ENCODE peak calls at places on chromosomes 12 and 14, in four cellular contexts. F is IMR-90, A is H1, X is H9. C is an unnamed sample.

GRCh38 chr12:130286041-130286440 is 51.6 kb upstream of the PIWIL1 start:
- DNase-seq in F (no peak), A (no peak), X (peak; percentile 62), C (peak; percentile 72)

GRCh38 chr12:110616471-110617115 is 2.7 kb downstream of the TCTN1 start:
- DNase-seq in F (no peak), A (no peak), X (no peak), C (no peak)

GRCh38 chr12:28800129-28800528 is 348.9 kb upstream of the FAR2 start:
- DNase-seq in F (no peak), A (no peak), X (no peak), C (no peak)

GRCh38 chr12:101928556-101928955 is 51.2 kb downstream of the DRAM1 start:
- DNase-seq in F (no peak), A (no peak), X (no peak), C (no peak)

GRCh38 chr12:103855896-103856657 is 15.0 kb upstream of the NT5DC3 start:
- DNase-seq in F (no peak), A (no peak), X (no peak), C (no peak)

GRCh38 chr14:20477211-20477876 is 8.1 kb downstream of the PNP start:
- DNase-seq in F (peak; percentile 73), A (no peak), X (no peak), C (peak; percentile 65)

GRCh38 chr12:91204416-91204815 is 21.8 kb upstream of the DCN start:
- DNase-seq in F (peak; percentile 51), A (no peak), X (no peak), C (no peak)

GRCh38 chr14:71680733-71681387 is 251.4 kb upstream of the RGS6 start:
- DNase-seq in F (no peak), A (peak; percentile 39), X (peak; percentile 41), C (peak; percentile 58)

GRCh38 chr12:94941440-94941862 is 62.0 kb downstream of the NDUFA12 start:
- DNase-seq in F (peak; percentile 79), A (no peak), X (no peak), C (no peak)

GRCh38 chr14:68297871-68298468 is 478.4 kb downstream of the RAD51B start:
- DNase-seq in F (peak; percentile 38), A (peak; percentile 31), X (peak; percentile 52), C (peak; percentile 81)

GRCh38 chr14:68293404-68293803 is 473.8 kb downstream of the RAD51B start:
- DNase-seq in F (no peak), A (no peak), X (no peak), C (no peak)

GRCh38 chr14:68295316-68295816 is 475.8 kb downstream of the RAD51B start:
- DNase-seq in F (no peak), A (no peak), X (peak; percentile 33), C (peak; percentile 90)

GRCh38 chr14:68300608-68301007 is 481.0 kb downstream of the RAD51B start:
- DNase-seq in F (no peak), A (no peak), X (no peak), C (no peak)

GRCh38 chr14:68297011-68297410 is 477.4 kb downstream of the RAD51B start:
- DNase-seq in F (no peak), A (no peak), X (no peak), C (no peak)
- H2BK120ac ChIP-seq in F (no peak overlapping the region), A (no peak overlapping the region), X (no peak overlapping the region), C (no peak overlapping the region)

GRCh38 chr14:50607181-50607580 is 47.2 kb downstream of the ATL1 start:
- DNase-seq in F (peak; percentile 63), A (no peak), X (no peak), C (no peak)
- H4K5ac ChIP-seq in F (no peak overlapping the region), A (no peak overlapping the region), X (no peak overlapping the region), C (no peak overlapping the region)

GRCh38 chr12:63991036-63991547 is 146.6 kb downstream of the SRGAP1 start:
- DNase-seq in F (peak; percentile 48), A (no peak), X (no peak), C (no peak)

GRCh38 chr12:64001439-64001838 is 156.9 kb downstream of the SRGAP1 start:
- DNase-seq in F (no peak), A (no peak), X (no peak), C (no peak)

GRCh38 chr12:63997198-63997597 is 152.7 kb downstream of the SRGAP1 start:
- DNase-seq in F (no peak), A (no peak), X (no peak), C (no peak)

GRCh38 chr12:63994704-63995103 is 150.2 kb downstream of the SRGAP1 start:
- DNase-seq in F (peak; percentile 61), A (no peak), X (no peak), C (no peak)

GRCh38 chr12:63995512-63995911 is 151.0 kb downstream of the SRGAP1 start:
- DNase-seq in F (no peak), A (no peak), X (no peak), C (no peak)
- H3K27ac ChIP-seq in F (no peak overlapping the region), A (no peak overlapping the region), X (no peak overlapping the region), C (no peak overlapping the region)

DNA sequence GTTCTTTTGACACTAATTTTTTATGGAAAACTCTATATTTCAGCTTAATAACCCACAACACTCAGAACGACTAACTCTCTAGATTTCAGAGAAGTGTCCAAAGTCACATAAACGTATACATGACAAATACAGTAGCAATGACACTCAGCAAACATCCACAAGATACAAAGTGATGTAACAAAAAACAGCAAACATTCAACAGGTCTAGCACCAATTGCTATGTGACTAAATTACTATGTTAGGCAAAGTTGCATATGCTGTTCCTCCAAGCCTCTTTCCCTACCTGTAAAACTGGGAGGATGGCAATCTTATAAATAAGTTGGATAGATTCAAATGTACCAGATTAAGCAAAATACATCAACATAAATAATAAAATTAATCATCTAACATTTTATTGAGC is 1.7 kb downstream of the RECQL start:
- DNase-seq in F (no peak), A (no peak), X (no peak), C (no peak)
- H2BK120ac ChIP-seq in F (no peak overlapping the region), A (no peak overlapping the region), X (no peak overlapping the region), C (no peak overlapping the region)

DNA sequence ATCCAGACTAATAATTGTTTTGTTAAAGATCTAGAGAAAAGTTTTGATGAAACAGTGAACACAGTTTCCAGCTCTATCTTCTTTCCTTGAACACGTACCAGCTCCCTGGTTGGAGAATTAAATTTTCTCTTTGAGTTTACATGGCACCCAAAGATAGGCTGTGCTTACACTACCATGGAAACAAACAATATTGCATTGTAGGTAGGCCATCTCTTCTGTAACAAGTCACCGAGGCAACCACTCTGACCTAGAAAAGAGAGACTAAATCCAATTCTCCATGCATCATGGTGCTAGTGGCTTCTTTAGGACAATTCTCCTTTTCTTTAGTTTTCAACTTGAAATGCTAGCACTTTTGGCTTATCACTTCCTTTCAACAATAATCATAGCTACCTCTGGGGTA is 9.9 kb downstream of the BMAL2 start:
- DNase-seq in F (no peak), A (no peak), X (no peak), C (no peak)
- H4K5ac ChIP-seq in F (peak overlapping the region; percentile 14), A (no peak overlapping the region), X (no peak overlapping the region), C (no peak overlapping the region)